ENCODE peak calls at places on chromosomes 13 and 19, in four cellular contexts. O is AG08396; W is amniotic stem cell; D is naive thymus-derived CD4-positive, alpha-beta T cell. Z is an unnamed sample.
A peak's percentile ranks its signal among the peaks of the same experiment; 100 is the strongest.

GRCh38 chr19:33405491-33406461 is 32.3 kb downstream of the CEBPG start:
- DNase-seq in O (no peak), W (no peak), D (no peak), Z (no peak)

GRCh38 chr19:49140951-49141350 is 14.2 kb downstream of the HRC start:
- DNase-seq in O (no peak), W (no peak), D (no peak), Z (no peak)

GRCh38 chr13:46648166-46648607 is 95.2 kb downstream of the LRCH1 start:
- DNase-seq in O (no peak), W (no peak), D (no peak), Z (no peak)

GRCh38 chr13:107360010-107360409 is 792.1 kb upstream of the ARGLU1 start:
- DNase-seq in O (no peak), W (no peak), D (no peak), Z (no peak)

GRCh38 chr19:38061294-38061693 is 154.3 kb downstream of the SIPA1L3 start:
- DNase-seq in O (peak; percentile 89), W (peak; percentile 4), D (no peak), Z (no peak)

GRCh38 chr19:17470204-17470841 is at the start of gene SLC27A1:
- DNase-seq in O (peak; percentile 97), W (peak; percentile 98), D (peak; percentile 85), Z (peak; percentile 99)

GRCh38 chr13:31880849-31881494 is 141.6 kb downstream of the RXFP2 start:
- DNase-seq in O (no peak), W (no peak), D (no peak), Z (no peak)

GRCh38 chr19:18785179-18786124 is 5.7 kb downstream of the COMP start:
- DNase-seq in O (peak; percentile 98), W (no peak), D (peak; percentile 47), Z (peak; percentile 95)

GRCh38 chr19:681029-681626 is 4.9 kb downstream of the FSTL3 start:
- DNase-seq in O (peak; percentile 95), W (no peak), D (peak; percentile 46), Z (no peak)

GRCh38 chr13:95269756-95270155 is 31.5 kb downstream of the ABCC4 start:
- DNase-seq in O (no peak), W (no peak), D (no peak), Z (no peak)

GRCh38 chr19:35123573-35123972 is 8.0 kb downstream of the FXYD3 start:
- DNase-seq in O (no peak), W (no peak), D (no peak), Z (no peak)

GRCh38 chr13:45807520-45808099 is 43.9 kb downstream of the SIAH3 start:
- DNase-seq in O (peak; percentile 53), W (peak; percentile 1), D (peak; percentile 23), Z (peak; percentile 57)

GRCh38 chr19:38425222-38425809 is 703 bp downstream of the RASGRP4 start:
- DNase-seq in O (no peak), W (no peak), D (no peak), Z (no peak)

GRCh38 chr13:112056739-112057433 is 10.1 kb upstream of the SOX1 start:
- DNase-seq in O (no peak), W (no peak), D (no peak), Z (no peak)

GRCh38 chr13:75445717-75446529 is 36.0 kb downstream of the TBC1D4 start:
- DNase-seq in O (no peak), W (peak; percentile 10), D (no peak), Z (no peak)

Z was measured in Karpas-422.